ENCODE peak calls at places on chromosomes 7 and 10, in eight cellular contexts. H, G, T, Q, O, B, W and X are unnamed samples.

GRCh38 chr7:157444011-157444842 is 107.4 kb downstream of the DNAJB6 start:
- DNase-seq in H (no peak), G (no peak), T (no peak), Q (no peak), O (no peak), B (peak; percentile 11), W (peak; percentile 44), X (no peak)

GRCh38 chr7:149415391-149416068 is 45.3 kb downstream of the ZNF777 start:
- DNase-seq in H (peak; percentile 30), G (peak; percentile 37), T (peak; percentile 57), Q (no peak), O (no peak), B (no peak), W (no peak), X (peak; percentile 37)

GRCh38 chr7:116546054-116546453 is 21.2 kb downstream of the CAV1 start:
- DNase-seq in H (no peak), G (no peak), T (no peak), Q (no peak), O (no peak), B (no peak), W (no peak), X (no peak)

GRCh38 chr7:45915606-45916005 is 5.5 kb downstream of the IGFBP3 start:
- DNase-seq in H (no peak), G (peak; percentile 51), T (peak; percentile 40), Q (no peak), O (no peak), B (no peak), W (no peak), X (no peak)

GRCh38 chr7:88789480-88790064 is 6.0 kb downstream of the TEX47 start:
- DNase-seq in H (peak; percentile 4), G (peak; percentile 2), T (peak; percentile 33), Q (no peak), O (peak; percentile 9), B (no peak), W (no peak), X (peak; percentile 46)

GRCh38 chr10:47406870-47407648 is 23.0 kb upstream of the ZNF488 start:
- DNase-seq in H (peak; percentile 83), G (peak; percentile 73), T (peak; percentile 57), Q (no peak), O (no peak), B (peak; percentile 52), W (no peak), X (peak; percentile 62)

GRCh38 chr7:40324889-40325288 is 190.1 kb downstream of the SUGCT start:
- DNase-seq in H (peak; percentile 68), G (peak; percentile 37), T (no peak), Q (no peak), O (no peak), B (no peak), W (no peak), X (no peak)

GRCh38 chr10:71088054-71088453 is 124.3 kb upstream of the UNC5B start:
- DNase-seq in H (no peak), G (no peak), T (no peak), Q (no peak), O (no peak), B (peak; percentile 30), W (no peak), X (peak; percentile 3)

GRCh38 chr10:119190353-119190752 is 11.7 kb upstream of the PRDX3 start:
- DNase-seq in H (peak; percentile 99), G (peak; percentile 99), T (peak; percentile 97), Q (no peak), O (no peak), B (no peak), W (no peak), X (peak; percentile 95)

GRCh38 chr10:49435225-49435624 is 39.3 kb upstream of the DRGX start:
- DNase-seq in H (peak; percentile 23), G (no peak), T (no peak), Q (no peak), O (no peak), B (no peak), W (no peak), X (no peak)

GRCh38 chr7:73809454-73810090 is 21.2 kb upstream of the CLDN4 start:
- DNase-seq in H (no peak), G (no peak), T (peak; percentile 44), Q (peak; percentile 91), O (no peak), B (no peak), W (no peak), X (no peak)

GRCh38 chr10:7872041-7872442 is 53.7 kb downstream of the TAF3 start:
- DNase-seq in H (peak; percentile 30), G (peak; percentile 11), T (peak; percentile 27), Q (no peak), O (peak; percentile 7), B (no peak), W (no peak), X (peak; percentile 35)

GRCh38 chr10:70551971-70552422 is 50.5 kb downstream of the PRF1 start:
- DNase-seq in H (peak; percentile 91), G (peak; percentile 94), T (peak; percentile 64), Q (peak; percentile 34), O (no peak), B (peak; percentile 84), W (no peak), X (peak; percentile 96)

GRCh38 chr10:22554481-22555182 is 159.7 kb downstream of the PIP4K2A start:
- DNase-seq in H (peak; percentile 93), G (peak; percentile 87), T (peak; percentile 88), Q (peak; percentile 28), O (no peak), B (peak; percentile 86), W (peak; percentile 69), X (peak; percentile 77)

GRCh38 chr7:120582916-120583315 is 275.0 kb downstream of the TSPAN12 start:
- DNase-seq in H (no peak), G (no peak), T (no peak), Q (no peak), O (no peak), B (no peak), W (no peak), X (no peak)

GRCh38 chr10:95758351-95759025 is 2.5 kb downstream of the ENTPD1 start:
- DNase-seq in H (no peak), G (peak; percentile 6), T (peak; percentile 26), Q (peak; percentile 18), O (peak; percentile 93), B (no peak), W (no peak), X (no peak)

GRCh38 chr7:32536585-32536984 is 41.3 kb downstream of the AVL9 start:
- DNase-seq in H (peak; percentile 61), G (peak; percentile 82), T (peak; percentile 83), Q (no peak), O (no peak), B (no peak), W (no peak), X (peak; percentile 66)

GRCh38 chr10:1664565-1664964 is 72.8 kb downstream of the ADARB2 start:
- DNase-seq in H (no peak), G (no peak), T (no peak), Q (no peak), O (no peak), B (no peak), W (no peak), X (no peak)
- H3K4me3 ChIP-seq in H (no peak overlapping the region), G (no peak overlapping the region), T (no peak overlapping the region), Q (no peak overlapping the region), O (no peak overlapping the region), B (no peak overlapping the region), W (no peak overlapping the region), X (no peak overlapping the region)

GRCh38 chr7:130091999-130092398 is 21.7 kb downstream of the KLHDC10 start:
- DNase-seq in H (no peak), G (no peak), T (no peak), Q (no peak), O (no peak), B (no peak), W (no peak), X (no peak)

GRCh38 chr7:130092598-130092997 is 22.3 kb downstream of the KLHDC10 start:
- DNase-seq in H (no peak), G (no peak), T (no peak), Q (no peak), O (no peak), B (no peak), W (no peak), X (no peak)

GRCh38 chr7:130095812-130096211 is 25.5 kb downstream of the KLHDC10 start:
- DNase-seq in H (peak; percentile 92), G (peak; percentile 80), T (peak; percentile 77), Q (no peak), O (no peak), B (no peak), W (no peak), X (no peak)

GRCh38 chr7:130099331-130099730 is 29.0 kb downstream of the KLHDC10 start:
- DNase-seq in H (no peak), G (peak; percentile 8), T (peak; percentile 34), Q (no peak), O (no peak), B (no peak), W (no peak), X (no peak)

GRCh38 chr7:130096243-130096827 is 26.0 kb downstream of the KLHDC10 start:
- DNase-seq in H (peak; percentile 13), G (no peak), T (no peak), Q (no peak), O (no peak), B (no peak), W (no peak), X (peak; percentile 8)
- TF ChIP-seq CTCF in H (peak; percentile 39), G (peak; percentile 38), T (peak; percentile 17), Q (no peak), O (no peak), B (peak; percentile 11), W (no peak), X (peak; percentile 21)

GRCh38 chr7:16754869-16755317 is 1.3 kb downstream of the TSPAN13 start:
- DNase-seq in H (peak; percentile 18), G (no peak), T (no peak), Q (no peak), O (no peak), B (no peak), W (no peak), X (no peak)
- H3K4me3 ChIP-seq in H (peak overlapping the region; percentile 95), G (no peak overlapping the region), T (no peak overlapping the region), Q (peak overlapping the region; percentile 95), O (no peak overlapping the region), B (peak overlapping the region; percentile 63), W (peak overlapping the region; percentile 45), X (peak overlapping the region; percentile 82)

GRCh38 chr10:31320179-31320597 is 1.2 kb downstream of the ZEB1 start:
- DNase-seq in H (peak; percentile 49), G (no peak), T (no peak), Q (peak; percentile 42), O (peak; percentile 84), B (peak; percentile 61), W (no peak), X (no peak)

GRCh38 chr10:31320598-31321211 is 1.7 kb downstream of the ZEB1 start:
- DNase-seq in H (peak; percentile 66), G (peak; percentile 59), T (peak; percentile 48), Q (peak; percentile 24), O (peak; percentile 76), B (peak; percentile 66), W (no peak), X (peak; percentile 68)

GRCh38 chr10:31321396-31321941 is 2.5 kb downstream of the ZEB1 start:
- DNase-seq in H (peak; percentile 38), G (peak; percentile 24), T (peak; percentile 27), Q (peak; percentile 7), O (peak; percentile 56), B (no peak), W (no peak), X (peak; percentile 39)

GRCh38 chr10:31319602-31320178 is 674 bp downstream of the ZEB1 start:
- DNase-seq in H (no peak), G (no peak), T (no peak), Q (no peak), O (peak; percentile 36), B (no peak), W (no peak), X (no peak)

DNA sequence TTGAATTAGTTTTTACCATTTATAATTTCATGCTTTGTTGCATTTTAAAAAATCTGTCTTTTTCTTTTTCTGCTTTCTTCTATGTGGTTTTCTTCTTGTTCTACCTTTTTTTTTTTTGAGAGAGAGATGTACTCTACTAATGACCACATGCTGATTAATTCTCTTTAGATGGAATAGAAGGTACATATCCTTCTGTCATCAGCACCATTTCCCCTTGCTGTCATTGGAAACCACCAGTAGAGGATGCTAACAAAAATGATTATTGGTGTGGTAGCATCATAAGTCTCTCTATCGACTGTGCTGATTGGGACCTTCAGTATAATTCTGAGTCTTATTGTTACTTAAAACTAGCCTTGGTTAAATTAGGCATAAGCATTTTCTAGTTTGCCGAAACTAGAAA is 3.6 kb downstream of the ZEB1 start:
- DNase-seq in H (no peak), G (peak; percentile 25), T (peak; percentile 47), Q (no peak), O (peak; percentile 65), B (no peak), W (no peak), X (peak; percentile 20)
- TF ChIP-seq CTCF in H (peak; percentile 36), G (no peak), T (peak; percentile 47), Q (no peak), O (peak; percentile 54), B (peak; percentile 56), W (no peak), X (peak; percentile 46)